ENCODE peak calls at places on chromosomes 4 and X, in four cellular contexts. D is fibroblast of pulmonary artery, K is GM20000, F is thoracic aorta. J is an unnamed sample.

GRCh38 chrX:125203737-125204578 is 115.7 kb upstream of the TEX13C start:
- DNase-seq in D (no peak), K (no peak), F (no peak), J (peak; percentile 7)

GRCh38 chr4:118173956-118174355 is 139.7 kb downstream of the NDST3 start:
- DNase-seq in D (peak; percentile 73), K (no peak), F (no peak), J (no peak)

GRCh38 chr4:105605493-105605892 is 53.1 kb downstream of the ARHGEF38 start:
- DNase-seq in D (peak; percentile 54), K (no peak), F (no peak), J (no peak)

GRCh38 chr4:78904143-78904542 is 35.1 kb downstream of the PAQR3 start:
- DNase-seq in D (no peak), K (no peak), F (no peak), J (no peak)

GRCh38 chrX:47146936-47147859 is 2.2 kb downstream of the RBM10 start:
- DNase-seq in D (no peak), K (no peak), F (no peak), J (no peak)

GRCh38 chr4:48445704-48446103 is 37.4 kb upstream of the SLC10A4 start:
- DNase-seq in D (peak; percentile 49), K (no peak), F (no peak), J (peak; percentile 18)

GRCh38 chr4:175091649-175092048 is 173.5 kb downstream of the ADAM29 start:
- DNase-seq in D (no peak), K (no peak), F (no peak), J (no peak)

GRCh38 chr4:101967697-101968346 is 177.3 kb downstream of the BANK1 start:
- DNase-seq in D (peak; percentile 42), K (no peak), F (no peak), J (no peak)

GRCh38 chrX:153789654-153790053 is 4.5 kb downstream of the IDH3G start:
- DNase-seq in D (no peak), K (no peak), F (no peak), J (no peak)

GRCh38 chr4:8180310-8181093 is 18.6 kb upstream of the SH3TC1 start:
- DNase-seq in D (no peak), K (no peak), F (no peak), J (no peak)

DNA sequence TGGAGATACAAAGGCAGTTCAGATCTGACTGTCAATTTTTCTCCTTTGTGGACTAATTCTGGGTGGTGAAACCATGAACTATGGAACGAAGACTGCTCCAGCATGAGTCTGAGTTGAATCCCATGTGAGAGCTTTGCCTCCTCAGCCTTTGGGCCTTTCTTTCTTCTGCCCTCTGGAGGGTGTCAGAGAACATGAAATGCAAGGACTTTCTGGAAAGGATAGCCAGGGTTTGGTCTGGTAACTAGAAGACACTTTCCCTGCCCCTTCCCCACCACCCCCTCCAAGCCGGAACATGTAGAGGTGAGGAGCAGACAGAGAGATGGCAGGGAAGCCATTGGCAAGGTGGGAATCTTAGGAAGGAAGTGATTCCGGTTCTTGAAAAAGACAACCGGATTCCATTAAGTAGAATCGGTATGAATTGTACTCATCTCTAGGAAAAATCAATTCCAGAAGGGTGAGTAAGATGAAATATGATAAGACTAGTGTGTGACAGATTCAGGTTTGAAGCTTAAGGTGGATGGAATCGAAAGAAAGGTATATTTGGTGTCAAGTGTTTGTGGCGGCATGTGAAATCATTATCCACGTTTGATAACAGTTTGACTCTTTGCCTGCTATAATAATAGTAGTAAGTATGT is 19.0 kb downstream of the FHL1 start:
- DNase-seq in D (peak; percentile 58), K (no peak), F (no peak), J (no peak)
- TF ChIP-seq CTCF in D (peak; percentile 47), K (peak; percentile 5), F (peak; percentile 28), J (no peak)

GRCh38 chr4:94256144-94256783 is 48.6 kb downstream of the SMARCAD1 start:
- DNase-seq in D (no peak), K (no peak), F (no peak), J (no peak)

GRCh38 chr4:94253036-94253435 is 45.4 kb downstream of the SMARCAD1 start:
- DNase-seq in D (peak; percentile 7), K (no peak), F (no peak), J (no peak)

GRCh38 chr4:94251094-94251493 is 43.4 kb downstream of the SMARCAD1 start:
- DNase-seq in D (no peak), K (no peak), F (no peak), J (no peak)

GRCh38 chr4:94262163-94263016 is 54.7 kb downstream of the SMARCAD1 start:
- DNase-seq in D (peak; percentile 3), K (no peak), F (no peak), J (no peak)

GRCh38 chr4:94256833-94257232 is 49.2 kb downstream of the SMARCAD1 start:
- DNase-seq in D (peak; percentile 19), K (no peak), F (no peak), J (peak; percentile 17)
- TF ChIP-seq CTCF in D (peak; percentile 34), K (peak; percentile 11), F (no peak), J (no peak)

GRCh38 chrX:13803116-13803515 is 13.8 kb downstream of the GPM6B start:
- DNase-seq in D (no peak), K (no peak), F (no peak), J (no peak)

GRCh38 chrX:13808293-13808692 is 8.6 kb downstream of the GPM6B start:
- DNase-seq in D (no peak), K (no peak), F (no peak), J (no peak)

GRCh38 chrX:13808865-13809264 is 8.0 kb downstream of the GPM6B start:
- DNase-seq in D (no peak), K (no peak), F (no peak), J (peak; percentile 18)

GRCh38 chrX:13805241-13805640 is 11.7 kb downstream of the GPM6B start:
- DNase-seq in D (no peak), K (no peak), F (no peak), J (no peak)
- TF ChIP-seq CTCF in D (no peak), K (no peak), F (no peak), J (peak; percentile 8)

GRCh38 chr4:113358784-113359183 is 309.3 kb downstream of the ANK2 start:
- DNase-seq in D (peak; percentile 11), K (no peak), F (no peak), J (no peak)
- TF ChIP-seq CTCF in D (no peak), K (no peak), F (no peak), J (no peak)

DNA sequence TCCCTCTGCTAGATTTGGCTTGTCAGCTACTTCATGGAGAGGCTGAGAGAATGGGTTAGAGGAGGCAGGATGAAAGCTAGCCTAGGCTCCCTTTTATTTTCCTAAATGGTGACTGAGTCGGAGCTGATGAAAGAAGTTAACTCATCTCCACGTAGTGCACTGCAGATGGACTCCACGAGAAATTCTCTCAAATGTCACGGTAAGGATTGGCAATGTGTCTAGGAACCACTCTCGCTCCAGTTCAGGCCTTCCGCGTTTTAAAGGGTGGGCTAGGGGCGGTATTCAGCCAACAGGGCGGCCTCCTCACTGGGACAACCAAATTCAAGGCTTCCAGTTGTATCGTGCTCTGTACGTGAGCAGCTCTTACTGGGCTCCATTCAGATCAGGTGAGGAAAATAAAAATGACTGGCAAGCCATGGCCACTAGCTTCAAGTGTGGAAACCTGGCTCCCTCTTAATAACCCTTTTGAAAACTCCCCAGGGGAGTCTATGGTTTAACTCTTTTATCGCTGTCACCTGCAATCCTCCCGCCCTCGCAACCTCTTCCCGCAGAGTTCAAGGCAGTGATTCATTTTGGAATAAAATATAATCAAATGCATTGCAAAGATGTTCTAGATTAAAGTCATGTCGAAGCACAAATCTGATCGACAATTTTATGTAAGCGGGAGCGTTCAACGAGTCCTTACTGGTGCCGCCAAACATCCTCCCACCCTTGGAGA is 1.3 kb downstream of the SPOCK3 start:
- DNase-seq in D (no peak), K (no peak), F (no peak), J (no peak)
- TF ChIP-seq CTCF in D (no peak), K (no peak), F (no peak), J (no peak)

J was measured in MM.1S.